ENCODE peak calls at places on chromosomes 16 and 17, in nine cellular contexts. R, K, C, A, S, M, L, Z and B are unnamed samples.

GRCh38 chr16:73196670-73197069 is 148.7 kb upstream of the ZFHX3 start:
- DNase-seq in R (no peak), K (no peak), C (peak), A (peak), S (peak), M (peak), L (no peak), Z (peak), B (peak)

GRCh38 chr17:68775338-68775737 is 174.2 kb upstream of the FAM20A start:
- DNase-seq in R (no peak), K (no peak), C (no peak), A (no peak), S (peak), M (no peak), L (no peak), Z (peak), B (no peak)

GRCh38 chr16:72862090-72862489 is 185.8 kb downstream of the ZFHX3 start:
- DNase-seq in R (no peak), K (no peak), C (no peak), A (no peak), S (no peak), M (no peak), L (no peak), Z (no peak), B (no peak)

GRCh38 chr16:84891149-84891795 is 71.5 kb downstream of the CRISPLD2 start:
- DNase-seq in R (peak), K (no peak), C (no peak), A (no peak), S (no peak), M (no peak), L (no peak), Z (no peak), B (no peak)

GRCh38 chr17:9074106-9074505 is 52.8 kb downstream of the NTN1 start:
- DNase-seq in R (no peak), K (no peak), C (no peak), A (no peak), S (no peak), M (no peak), L (no peak), Z (no peak), B (no peak)

GRCh38 chr16:71911121-71911520 is 15.8 kb downstream of the IST1 start:
- DNase-seq in R (no peak), K (no peak), C (no peak), A (peak), S (no peak), M (no peak), L (no peak), Z (no peak), B (no peak)

GRCh38 chr17:68060336-68060735 is 24.8 kb downstream of the KPNA2 start:
- DNase-seq in R (no peak), K (no peak), C (no peak), A (no peak), S (no peak), M (no peak), L (no peak), Z (no peak), B (no peak)

GRCh38 chr17:51119415-51120356 is 982 bp downstream of the SPAG9 start:
- DNase-seq in R (peak), K (peak), C (peak), A (peak), S (peak), M (peak), L (no peak), Z (peak), B (peak)

GRCh38 chr16:29961479-29962343 is at the start of gene TMEM219:
- DNase-seq in R (peak), K (peak), C (peak), A (peak), S (peak), M (peak), L (peak), Z (peak), B (peak)

GRCh38 chr16:57639172-57639571 is 10.7 kb downstream of the ADGRG1 start:
- DNase-seq in R (peak), K (no peak), C (no peak), A (no peak), S (peak), M (no peak), L (no peak), Z (peak), B (peak)

GRCh38 chr17:62172492-62173291 is 107.6 kb upstream of the MED13 start:
- DNase-seq in R (no peak), K (no peak), C (no peak), A (no peak), S (no peak), M (no peak), L (no peak), Z (peak), B (no peak)

GRCh38 chr17:20214807-20215206 is 205.6 kb downstream of the SPECC1 start:
- DNase-seq in R (no peak), K (no peak), C (no peak), A (no peak), S (no peak), M (no peak), L (no peak), Z (no peak), B (no peak)

GRCh38 chr17:82897514-82898249 is 57.9 kb upstream of the ZNF750 start:
- DNase-seq in R (no peak), K (no peak), C (no peak), A (no peak), S (no peak), M (no peak), L (no peak), Z (no peak), B (no peak)

GRCh38 chr17:8091033-8091687 is 3.6 kb upstream of the ALOX12B start:
- DNase-seq in R (peak), K (no peak), C (no peak), A (no peak), S (no peak), M (peak), L (no peak), Z (no peak), B (no peak)

GRCh38 chr16:68779891-68780290 is 42.8 kb downstream of the CDH1 start:
- DNase-seq in R (no peak), K (no peak), C (no peak), A (no peak), S (no peak), M (no peak), L (no peak), Z (no peak), B (no peak)

GRCh38 chr17:14886200-14886739 is 378.9 kb downstream of the PMP22 start:
- DNase-seq in R (no peak), K (no peak), C (no peak), A (no peak), S (peak), M (peak), L (no peak), Z (peak), B (peak)

GRCh38 chr16:8867483-8868271 is 1.1 kb downstream of the CARHSP1 start:
- DNase-seq in R (no peak), K (no peak), C (no peak), A (peak), S (no peak), M (no peak), L (no peak), Z (no peak), B (no peak)

GRCh38 chr17:36183811-36184765 is 7.7 kb upstream of the TBC1D3B start:
- DNase-seq in R (no peak), K (no peak), C (no peak), A (no peak), S (peak), M (no peak), L (no peak), Z (no peak), B (no peak)
- H3K4me3 ChIP-seq in R (peak), K (peak), C (peak), A (peak), S (peak), M (peak), L (peak), Z (peak), B (no peak)

GRCh38 chr17:75875940-75876189 is 2.5 kb downstream of the TRIM47 start:
- DNase-seq in R (no peak), K (no peak), C (no peak), A (no peak), S (no peak), M (no peak), L (no peak), Z (peak), B (no peak)

GRCh38 chr17:75875182-75875939 is 3.0 kb downstream of the TRIM47 start:
- DNase-seq in R (peak), K (no peak), C (no peak), A (no peak), S (no peak), M (no peak), L (no peak), Z (no peak), B (no peak)

GRCh38 chr17:75876190-75876937 is 2.0 kb downstream of the TRIM47 start:
- DNase-seq in R (peak), K (no peak), C (no peak), A (peak), S (no peak), M (peak), L (no peak), Z (peak), B (peak)

GRCh38 chr17:75873587-75874322 is 4.6 kb downstream of the TRIM47 start:
- DNase-seq in R (no peak), K (no peak), C (no peak), A (no peak), S (no peak), M (no peak), L (no peak), Z (no peak), B (no peak)

GRCh38 chr17:75874323-75875181 is 3.8 kb downstream of the TRIM47 start:
- DNase-seq in R (peak), K (no peak), C (no peak), A (no peak), S (no peak), M (no peak), L (no peak), Z (no peak), B (no peak)
- H3K4me3 ChIP-seq in R (no peak), K (peak), C (no peak), A (no peak), S (no peak), M (no peak), L (no peak), Z (no peak), B (no peak)

GRCh38 chr17:2796164-2797140 is at the start of gene RAP1GAP2:
- DNase-seq in R (peak), K (no peak), C (no peak), A (peak), S (no peak), M (no peak), L (no peak), Z (no peak), B (peak)

GRCh38 chr17:2794116-2794803 is 2.0 kb upstream of the RAP1GAP2 start:
- DNase-seq in R (no peak), K (no peak), C (no peak), A (no peak), S (no peak), M (no peak), L (no peak), Z (no peak), B (peak)

GRCh38 chr17:2797226-2797625 is 988 bp downstream of the RAP1GAP2 start:
- DNase-seq in R (no peak), K (no peak), C (no peak), A (no peak), S (no peak), M (no peak), L (no peak), Z (no peak), B (no peak)

GRCh38 chr17:2797632-2798031 is 1.4 kb downstream of the RAP1GAP2 start:
- DNase-seq in R (no peak), K (no peak), C (no peak), A (peak), S (no peak), M (no peak), L (no peak), Z (no peak), B (no peak)

GRCh38 chr17:2795412-2796163 is 650 bp upstream of the RAP1GAP2 start:
- DNase-seq in R (no peak), K (no peak), C (no peak), A (no peak), S (no peak), M (no peak), L (no peak), Z (no peak), B (no peak)
- H3K4me3 ChIP-seq in R (no peak), K (no peak), C (no peak), A (no peak), S (no peak), M (no peak), L (no peak), Z (no peak), B (peak)

GRCh38 chr16:88686062-88686438 is 257 bp downstream of the SNAI3 start:
- DNase-seq in R (no peak), K (no peak), C (no peak), A (no peak), S (no peak), M (peak), L (no peak), Z (no peak), B (no peak)

GRCh38 chr16:88686439-88687253 is at the start of gene SNAI3:
- DNase-seq in R (peak), K (no peak), C (peak), A (peak), S (no peak), M (peak), L (no peak), Z (peak), B (no peak)

GRCh38 chr16:88685156-88686061 is 898 bp downstream of the SNAI3 start:
- DNase-seq in R (peak), K (no peak), C (no peak), A (no peak), S (peak), M (peak), L (no peak), Z (peak), B (no peak)

GRCh38 chr16:88687254-88687576 is 908 bp upstream of the SNAI3 start:
- DNase-seq in R (no peak), K (no peak), C (no peak), A (no peak), S (no peak), M (no peak), L (no peak), Z (no peak), B (no peak)

GRCh38 chr16:88684569-88685155 is 1.6 kb downstream of the SNAI3 start:
- DNase-seq in R (no peak), K (no peak), C (no peak), A (no peak), S (no peak), M (no peak), L (no peak), Z (no peak), B (no peak)
- H3K4me3 ChIP-seq in R (no peak), K (no peak), C (no peak), A (no peak), S (no peak), M (no peak), L (no peak), Z (no peak), B (no peak)

GRCh38 chr17:43025766-43026537 is 921 bp downstream of the RND2 start:
- DNase-seq in R (no peak), K (no peak), C (no peak), A (no peak), S (no peak), M (no peak), L (no peak), Z (no peak), B (no peak)
- H3K4me3 ChIP-seq in R (no peak), K (peak), C (peak), A (no peak), S (no peak), M (no peak), L (no peak), Z (no peak), B (no peak)

GRCh38 chr17:42009170-42009569 is 8.1 kb downstream of the DNAJC7 start:
- DNase-seq in R (no peak), K (no peak), C (no peak), A (no peak), S (no peak), M (peak), L (no peak), Z (peak), B (no peak)
- H3K4me3 ChIP-seq in R (no peak), K (no peak), C (no peak), A (no peak), S (no peak), M (no peak), L (no peak), Z (no peak), B (no peak)

GRCh38 chr17:77471984-77472836 is 331.4 kb downstream of the SEC14L1 start:
- DNase-seq in R (no peak), K (no peak), C (peak), A (no peak), S (peak), M (peak), L (no peak), Z (peak), B (no peak)
- H3K4me3 ChIP-seq in R (no peak), K (no peak), C (no peak), A (no peak), S (no peak), M (no peak), L (no peak), Z (no peak), B (no peak)

GRCh38 chr17:40427002-40427491 is 9.4 kb upstream of the TOP2A start:
- DNase-seq in R (no peak), K (peak), C (no peak), A (no peak), S (no peak), M (no peak), L (no peak), Z (no peak), B (peak)

GRCh38 chr17:40418428-40418706 is 671 bp upstream of the TOP2A start:
- DNase-seq in R (no peak), K (no peak), C (no peak), A (no peak), S (no peak), M (no peak), L (no peak), Z (no peak), B (no peak)

GRCh38 chr17:40425741-40426140 is 8.0 kb upstream of the TOP2A start:
- DNase-seq in R (no peak), K (peak), C (no peak), A (no peak), S (no peak), M (no peak), L (no peak), Z (no peak), B (no peak)

GRCh38 chr17:40419559-40420331 is 2.0 kb upstream of the TOP2A start:
- DNase-seq in R (no peak), K (no peak), C (no peak), A (no peak), S (no peak), M (no peak), L (no peak), Z (no peak), B (no peak)

DNA sequence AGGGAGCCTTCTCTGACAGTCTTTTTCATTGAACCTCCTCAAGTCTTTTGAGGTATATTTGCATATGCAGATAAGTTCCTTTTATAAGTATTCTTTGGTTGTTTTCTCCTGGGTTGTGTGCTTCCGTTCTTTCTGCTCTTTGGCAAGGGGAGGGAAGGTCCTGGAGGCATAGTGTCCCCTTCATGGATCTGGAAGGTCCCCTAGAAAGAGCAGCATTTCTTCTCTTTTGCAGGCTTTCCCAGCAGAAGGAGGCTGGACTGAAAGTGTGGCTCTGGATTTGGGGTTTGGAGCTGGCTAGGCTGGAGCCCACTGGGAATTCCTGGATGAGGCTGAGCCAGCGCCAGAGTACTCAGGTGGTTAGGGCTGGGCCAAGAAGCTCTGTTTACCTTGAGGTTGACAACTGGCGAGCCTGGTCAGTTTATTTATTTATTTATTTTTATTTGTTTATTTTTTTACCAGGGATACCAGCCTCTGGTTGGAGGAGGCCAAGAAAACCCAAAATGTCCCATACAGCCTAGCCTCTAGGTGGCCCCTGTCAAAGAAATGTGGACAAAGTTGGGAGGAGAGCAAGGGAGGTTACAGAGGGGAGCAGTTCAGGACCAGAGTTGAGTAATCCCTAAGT is 5.4 kb upstream of the TOP2A start:
- DNase-seq in R (no peak), K (peak), C (no peak), A (no peak), S (no peak), M (no peak), L (no peak), Z (no peak), B (no peak)
- H3K4me3 ChIP-seq in R (no peak), K (no peak), C (no peak), A (no peak), S (no peak), M (no peak), L (no peak), Z (no peak), B (no peak)

DNA sequence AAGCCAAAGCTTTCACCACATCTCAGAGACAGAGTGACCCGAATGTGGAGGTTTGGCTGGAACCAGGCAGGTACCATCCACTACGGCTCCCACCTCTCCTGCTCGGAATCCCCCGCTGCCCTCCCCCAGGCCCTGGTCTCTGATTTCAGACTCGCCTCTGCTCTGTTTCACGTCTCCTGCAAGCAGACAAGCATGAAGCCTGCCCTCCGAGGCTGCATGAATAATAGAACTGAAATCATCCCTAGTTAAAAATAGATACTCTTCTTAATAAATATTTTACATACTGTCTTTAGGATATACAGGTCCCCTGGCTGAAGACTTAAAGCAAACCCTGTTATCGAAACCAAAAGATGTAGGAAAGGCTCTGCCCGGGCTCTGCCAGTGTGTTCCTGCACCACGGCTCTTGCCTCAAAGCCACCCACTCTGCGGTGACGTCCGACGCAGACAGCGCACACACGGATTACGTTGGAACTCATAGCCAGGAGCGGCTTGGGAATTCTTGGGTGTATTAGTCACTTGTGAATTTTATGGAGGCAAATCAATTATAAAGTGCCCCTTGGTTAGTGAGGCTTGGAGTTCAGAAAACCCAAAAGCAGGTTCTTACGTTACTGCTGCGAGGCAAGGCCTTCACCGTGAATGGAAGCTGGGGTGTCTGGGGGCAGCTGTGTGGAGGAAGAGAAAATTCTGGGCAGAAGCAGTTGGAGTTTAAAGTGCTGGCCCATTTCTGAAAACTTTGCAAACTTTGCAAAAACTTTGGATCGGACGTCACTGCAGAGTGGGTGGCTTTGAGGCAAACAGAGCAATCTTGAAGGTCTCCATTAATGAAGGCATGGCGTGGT is 25.6 kb upstream of the NPTX1 start:
- DNase-seq in R (no peak), K (no peak), C (peak), A (no peak), S (no peak), M (no peak), L (no peak), Z (peak), B (no peak)
- H3K4me3 ChIP-seq in R (no peak), K (peak), C (no peak), A (no peak), S (no peak), M (no peak), L (no peak), Z (no peak), B (no peak)